ENCODE peak calls at places on chromosome 20, in five cellular contexts. Q, E, J, F and Z are unnamed samples.
A peak's percentile ranks its signal among the peaks of the same experiment; 100 is the strongest.

GRCh38 chr20:5390719-5391118 is 74.0 kb upstream of the PROKR2 start:
- DNase-seq in Q (no peak), F (no peak), J (no peak), E (no peak), Z (no peak)

GRCh38 chr20:54103067-54103761 is 32.8 kb upstream of the BCAS1 start:
- DNase-seq in F (peak; percentile 39), Q (peak; percentile 83), J (peak; percentile 83), E (peak; percentile 66), Z (peak; percentile 44)

GRCh38 chr20:43916875-43917371 is 2.3 kb downstream of the TOX2 start:
- DNase-seq in F (no peak), J (peak; percentile 27), Q (no peak), E (peak; percentile 32), Z (no peak)

GRCh38 chr20:17655865-17656489 is 26.1 kb downstream of the RRBP1 start:
- DNase-seq in E (peak; percentile 69), J (peak; percentile 76), Q (no peak), F (no peak), Z (no peak)

GRCh38 chr20:39190666-39191570 is 228.8 kb downstream of the DHX35 start:
- DNase-seq in J (peak; percentile 35), E (peak; percentile 51), F (no peak), Q (no peak), Z (no peak)

GRCh38 chr20:20931024-20931423 is 175.1 kb downstream of the LINC00237 start:
- DNase-seq in E (no peak), Q (no peak), F (no peak), J (no peak), Z (no peak)

GRCh38 chr20:50632236-50632635 is 59.1 kb downstream of the RIPOR3 start:
- DNase-seq in F (no peak), E (no peak), Q (no peak), J (no peak), Z (no peak)

GRCh38 chr20:56187791-56188190 is 60.7 kb upstream of the MC3R start:
- DNase-seq in F (no peak), E (no peak), J (peak; percentile 1), Q (no peak), Z (peak; percentile 55)

GRCh38 chr20:21156266-21156665 is 30.4 kb downstream of the KIZ start:
- DNase-seq in F (no peak), J (peak; percentile 69), E (peak; percentile 25), Q (no peak), Z (no peak)

GRCh38 chr20:63974402-63975200 is 4.8 kb downstream of the SAMD10 start:
- DNase-seq in E (no peak), J (peak; percentile 19), F (no peak), Q (peak; percentile 61), Z (no peak)

GRCh38 chr20:44215125-44215524 is 4.6 kb upstream of the OSER1 start:
- DNase-seq in F (peak; percentile 65), E (peak; percentile 73), J (peak; percentile 81), Q (peak; percentile 78), Z (peak; percentile 80)

GRCh38 chr20:49330701-49331614 is 53.1 kb upstream of the ZNFX1 start:
- DNase-seq in F (no peak), E (no peak), Q (no peak), J (no peak), Z (no peak)

GRCh38 chr20:64238851-64239387 is 16.6 kb upstream of the PCMTD2 start:
- DNase-seq in J (no peak), E (no peak), F (no peak), Q (no peak), Z (no peak)

GRCh38 chr20:63941282-63942060 is 14.7 kb downstream of the UCKL1 start:
- DNase-seq in Q (peak; percentile 74), E (peak; percentile 23), F (peak; percentile 80), J (no peak), Z (no peak)

GRCh38 chr20:38703526-38703925 is 20.8 kb upstream of the SLC32A1 start:
- DNase-seq in F (no peak), J (no peak), Q (no peak), E (no peak), Z (no peak)

GRCh38 chr20:41654292-41654691 is 36.1 kb upstream of the CHD6 start:
- DNase-seq in E (no peak), Q (no peak), J (no peak), F (no peak), Z (no peak)